ENCODE peak calls at places on chromosomes 6 and 20, in five cellular contexts. One of them, this sample, is unnamed.

GRCh38 chr20:4973330-4974097 is 27.8 kb downstream of the SLC23A2 start:
- DNase-seq in HCT116: no peak
- DNase-seq in Panc1: peak; percentile 74
- DNase-seq in breast epithelium: no peak
- DNase-seq in K562: no peak
- DNase-seq in this sample: no peak

GRCh38 chr6:140744648-140745320 is 1370.3 kb upstream of the CITED2 start:
- DNase-seq in HCT116: no peak
- DNase-seq in Panc1: no peak
- DNase-seq in breast epithelium: no peak
- DNase-seq in K562: no peak
- DNase-seq in this sample: no peak

GRCh38 chr6:7784706-7785105 is 58.8 kb downstream of the BMP6 start:
- DNase-seq in HCT116: no peak
- DNase-seq in Panc1: no peak
- DNase-seq in breast epithelium: no peak
- DNase-seq in K562: no peak
- DNase-seq in this sample: no peak

GRCh38 chr6:71533939-71534379 is 245.3 kb downstream of the OGFRL1 start:
- DNase-seq in HCT116: peak; percentile 3
- DNase-seq in Panc1: no peak
- DNase-seq in breast epithelium: no peak
- DNase-seq in K562: peak; percentile 13
- DNase-seq in this sample: peak; percentile 39

GRCh38 chr20:47773381-47773786 is 11.9 kb downstream of the SULF2 start:
- DNase-seq in HCT116: no peak
- DNase-seq in Panc1: no peak
- DNase-seq in breast epithelium: peak; percentile 46
- DNase-seq in K562: no peak
- DNase-seq in this sample: no peak

GRCh38 chr6:90859612-90860011 is 272.7 kb upstream of the MAP3K7 start:
- DNase-seq in HCT116: no peak
- DNase-seq in Panc1: no peak
- DNase-seq in breast epithelium: no peak
- DNase-seq in K562: no peak
- DNase-seq in this sample: peak; percentile 35

GRCh38 chr6:47308223-47308567 is 1.5 kb downstream of the TNFRSF21 start:
- DNase-seq in HCT116: no peak
- DNase-seq in Panc1: no peak
- DNase-seq in breast epithelium: no peak
- DNase-seq in K562: no peak
- DNase-seq in this sample: no peak

GRCh38 chr6:148932208-148932607 is 185.4 kb downstream of the UST start:
- DNase-seq in HCT116: no peak
- DNase-seq in Panc1: no peak
- DNase-seq in breast epithelium: no peak
- DNase-seq in K562: no peak
- DNase-seq in this sample: no peak

GRCh38 chr6:65776332-65776731 is 69.3 kb upstream of the EYS start:
- DNase-seq in HCT116: no peak
- DNase-seq in Panc1: no peak
- DNase-seq in breast epithelium: no peak
- DNase-seq in K562: no peak
- DNase-seq in this sample: peak; percentile 74

GRCh38 chr20:44217342-44218092 is 6.9 kb upstream of the OSER1 start:
- DNase-seq in HCT116: peak; percentile 65
- DNase-seq in Panc1: no peak
- DNase-seq in breast epithelium: peak; percentile 51
- DNase-seq in K562: peak; percentile 65
- DNase-seq in this sample: peak; percentile 94

GRCh38 chr6:141484726-141485125 is 648.0 kb upstream of the GJE1 start:
- DNase-seq in HCT116: no peak
- DNase-seq in Panc1: no peak
- DNase-seq in breast epithelium: no peak
- DNase-seq in K562: no peak
- DNase-seq in this sample: no peak

GRCh38 chr6:44452725-44453124 is 65.2 kb downstream of the CDC5L start:
- DNase-seq in HCT116: no peak
- DNase-seq in Panc1: no peak
- DNase-seq in breast epithelium: no peak
- DNase-seq in K562: no peak
- DNase-seq in this sample: no peak

GRCh38 chr20:25177890-25178321 is 17.6 kb upstream of the ENTPD6 start:
- DNase-seq in HCT116: no peak
- DNase-seq in Panc1: no peak
- DNase-seq in breast epithelium: peak; percentile 73
- DNase-seq in K562: no peak
- DNase-seq in this sample: no peak

GRCh38 chr6:154613137-154613676 is 102.7 kb upstream of the CNKSR3 start:
- DNase-seq in HCT116: no peak
- DNase-seq in Panc1: no peak
- DNase-seq in breast epithelium: no peak
- DNase-seq in K562: peak; percentile 57
- DNase-seq in this sample: no peak

GRCh38 chr20:49230575-49231211 is 11.5 kb downstream of the DDX27 start:
- DNase-seq in HCT116: no peak
- DNase-seq in Panc1: no peak
- DNase-seq in breast epithelium: peak; percentile 74
- DNase-seq in K562: no peak
- DNase-seq in this sample: no peak

GRCh38 chr6:44008821-44009370 is 118.4 kb downstream of the MRPL14 start:
- DNase-seq in HCT116: no peak
- DNase-seq in Panc1: no peak
- DNase-seq in breast epithelium: no peak
- DNase-seq in K562: no peak
- DNase-seq in this sample: no peak

GRCh38 chr6:3139090-3139903 is 18.0 kb downstream of the TUBB2A start:
- DNase-seq in HCT116: no peak
- DNase-seq in Panc1: no peak
- DNase-seq in breast epithelium: peak; percentile 69
- DNase-seq in K562: no peak
- DNase-seq in this sample: no peak

DNA sequence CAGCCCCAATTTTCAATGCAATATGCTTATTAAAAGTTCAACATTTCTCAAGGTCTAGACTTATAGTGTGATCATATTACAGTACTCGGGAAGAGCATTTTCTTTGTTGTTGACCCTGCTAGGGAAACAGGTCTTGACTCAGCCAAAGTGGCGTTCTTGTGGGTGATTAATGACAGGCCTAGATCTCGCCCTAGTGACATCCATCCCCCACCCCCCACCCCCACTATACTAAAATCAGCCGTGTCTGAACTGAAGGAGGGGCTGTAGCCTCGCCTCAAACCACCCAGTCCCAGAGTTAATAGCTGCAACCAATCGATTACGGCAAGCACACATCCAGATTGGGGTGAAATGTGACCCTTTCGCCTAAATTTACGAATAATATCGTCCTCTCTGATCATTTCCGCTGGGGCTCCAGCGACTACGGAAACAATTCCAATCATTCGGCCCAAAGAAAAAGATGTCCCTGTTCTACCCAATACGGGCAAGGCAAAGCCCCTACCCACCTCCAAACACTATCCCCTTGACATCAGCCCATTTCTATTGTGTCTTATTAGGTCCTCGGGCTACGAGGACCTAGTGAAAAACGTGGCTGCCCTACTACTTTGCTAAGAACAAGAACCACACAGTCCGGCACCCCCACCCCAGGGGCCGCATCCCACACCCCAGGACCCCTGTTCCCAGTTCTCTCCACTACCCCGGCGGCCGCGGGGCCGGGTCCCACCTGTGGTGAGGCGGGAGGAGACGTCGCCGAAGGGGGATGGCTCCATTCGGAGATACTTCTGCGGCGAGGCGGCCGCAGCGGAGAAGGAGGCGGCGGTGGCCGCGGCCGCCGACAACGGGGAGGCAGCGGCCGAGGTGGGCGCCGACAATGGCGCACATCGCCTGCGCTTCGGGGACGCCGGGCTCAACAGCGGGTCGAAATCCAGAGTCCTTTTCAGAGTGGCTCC is 1.0 kb downstream of the AKIRIN2 start:
- DNase-seq in HCT116: no peak
- DNase-seq in Panc1: no peak
- DNase-seq in breast epithelium: peak; percentile 41
- DNase-seq in K562: peak; percentile 87
- DNase-seq in this sample: peak; percentile 39
- TF ChIP-seq CTCF in HCT116: no peak
- TF ChIP-seq CTCF in Panc1: no peak
- TF ChIP-seq CTCF in breast epithelium: no peak
- TF ChIP-seq CTCF in K562: no peak
- TF ChIP-seq CTCF in this sample: no peak

DNA sequence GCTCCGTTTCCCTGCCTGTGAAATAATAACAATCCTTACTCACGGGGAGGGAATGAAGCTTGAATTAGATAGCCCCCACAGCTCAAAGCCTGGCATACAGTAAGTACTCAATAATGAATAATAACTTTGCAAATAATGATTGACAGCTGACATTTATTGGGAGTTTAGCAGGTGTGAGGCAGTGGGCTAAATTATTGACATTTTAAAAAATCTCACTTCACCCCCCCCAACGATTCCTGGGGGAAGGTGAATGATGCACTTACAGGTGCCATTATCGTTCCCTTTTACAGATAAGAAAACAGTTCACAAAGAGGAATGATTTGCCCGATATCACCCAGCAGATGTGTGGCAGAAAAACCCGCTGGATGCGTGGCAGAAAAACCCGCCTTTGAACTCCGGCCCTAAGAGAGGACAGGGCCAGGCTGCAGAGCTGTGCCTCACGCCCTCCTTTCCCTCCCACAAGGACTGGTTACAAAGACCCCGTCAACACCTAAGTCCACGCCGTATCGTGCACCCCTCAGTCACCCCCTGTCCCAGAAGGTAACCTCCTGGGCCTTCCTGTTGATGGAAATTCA is 114.2 kb upstream of the PTPN1 start:
- DNase-seq in HCT116: no peak
- DNase-seq in Panc1: no peak
- DNase-seq in breast epithelium: no peak
- DNase-seq in K562: no peak
- DNase-seq in this sample: no peak
- H3K4me1 ChIP-seq in HCT116: no peaks in the 10 kb centered on the region
- H3K4me1 ChIP-seq in Panc1: peaks cover 17% of the 10 kb centered on the region
- H3K4me1 ChIP-seq in breast epithelium: peaks cover 8% of the 10 kb centered on the region
- H3K4me1 ChIP-seq in K562: peaks cover 26% of the 10 kb centered on the region
- H3K4me1 ChIP-seq in this sample: no peaks in the 10 kb centered on the region

DNA sequence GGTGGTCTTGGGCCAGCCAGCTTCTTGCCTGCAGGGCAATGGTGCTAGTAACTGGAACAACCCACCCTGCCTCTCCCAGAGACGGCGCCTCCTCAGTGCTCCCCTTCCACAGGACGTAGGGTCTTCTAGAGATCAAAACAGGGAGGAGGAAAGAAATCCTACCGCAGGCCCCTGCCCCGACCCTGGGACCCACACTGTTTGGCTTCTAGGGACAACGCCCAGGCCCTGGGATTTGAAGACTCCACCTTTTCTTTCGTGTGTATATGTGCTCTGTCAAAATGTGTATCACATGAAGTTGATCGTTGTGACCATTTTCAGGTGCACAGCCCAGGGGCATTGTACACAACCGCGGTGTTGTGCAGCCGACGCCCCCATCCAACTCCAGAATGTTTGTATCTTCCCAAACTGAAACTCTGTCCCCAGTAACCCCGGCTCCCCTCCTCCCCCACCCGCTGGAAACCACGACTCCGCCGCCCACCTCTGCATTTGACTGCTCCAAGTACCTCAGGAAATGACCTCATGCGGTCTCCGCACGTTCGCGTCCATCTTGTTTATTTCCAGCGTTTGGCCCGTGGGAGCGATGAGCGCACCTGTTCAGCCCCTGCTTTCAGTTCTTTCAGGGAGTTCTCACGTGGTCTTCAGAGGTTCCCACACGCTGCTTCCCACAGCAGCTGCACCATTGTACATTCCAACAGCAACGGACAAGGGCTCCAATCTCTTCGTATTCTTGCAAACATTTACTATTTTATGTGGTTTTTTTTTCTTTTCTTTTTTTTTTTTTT is 3.4 kb upstream of the BHLHE23 start:
- DNase-seq in HCT116: no peak
- DNase-seq in Panc1: no peak
- DNase-seq in breast epithelium: peak; percentile 39
- DNase-seq in K562: peak; percentile 45
- DNase-seq in this sample: no peak
- TF ChIP-seq POLR2AphosphoS5 in HCT116: no peak
- TF ChIP-seq POLR2AphosphoS5 in Panc1: no peak
- TF ChIP-seq POLR2AphosphoS5 in breast epithelium: no peak
- TF ChIP-seq POLR2AphosphoS5 in K562: no peak
- TF ChIP-seq POLR2AphosphoS5 in this sample: no peak

GRCh38 chr6:10747251-10747972 is at the start of gene TMEM14B:
- DNase-seq in HCT116: peak; percentile 91
- DNase-seq in Panc1: peak; percentile 82
- DNase-seq in breast epithelium: peak; percentile 98
- DNase-seq in K562: peak; percentile 99
- DNase-seq in this sample: peak; percentile 99
- TF ChIP-seq CTCF in HCT116: no peak
- TF ChIP-seq CTCF in Panc1: no peak
- TF ChIP-seq CTCF in breast epithelium: no peak
- TF ChIP-seq CTCF in K562: no peak
- TF ChIP-seq CTCF in this sample: no peak